ENCODE peak calls at places on chromosomes 3 and 15, in seven cellular contexts. D, Z, Y, A, X, O and G are unnamed samples.

GRCh38 chr3:74001481-74001880 is 376.7 kb upstream of the PDZRN3 start:
- DNase-seq in D (no peak), Z (no peak), Y (no peak), A (no peak), X (no peak), O (no peak), G (no peak)

GRCh38 chr3:185537369-185537970 is 14.9 kb downstream of the LIPH start:
- DNase-seq in D (peak; percentile 61), Z (peak; percentile 81), Y (peak; percentile 87), A (no peak), X (peak; percentile 69), O (peak; percentile 90), G (peak; percentile 77)

GRCh38 chr15:95799286-95800187 is 531.0 kb upstream of the NR2F2 start:
- DNase-seq in D (peak; percentile 55), Z (no peak), Y (peak; percentile 24), A (no peak), X (no peak), O (peak; percentile 87), G (peak; percentile 76)

GRCh38 chr3:185982632-185983031 is 44.8 kb upstream of the TRA2B start:
- DNase-seq in D (no peak), Z (no peak), Y (no peak), A (no peak), X (no peak), O (no peak), G (no peak)

GRCh38 chr15:100207053-100207452 is 134.7 kb downstream of the ADAMTS17 start:
- DNase-seq in D (no peak), Z (peak; percentile 21), Y (no peak), A (peak; percentile 27), X (no peak), O (no peak), G (no peak)

GRCh38 chr3:182710557-182711157 is 82.6 kb upstream of the ATP11B start:
- DNase-seq in D (no peak), Z (no peak), Y (peak; percentile 49), A (no peak), X (no peak), O (peak; percentile 23), G (peak; percentile 39)

GRCh38 chr15:93298901-93299300 is 209.9 kb upstream of the RGMA start:
- DNase-seq in D (no peak), Z (no peak), Y (no peak), A (no peak), X (no peak), O (no peak), G (no peak)

GRCh38 chr15:99719096-99719541 is 14.1 kb downstream of the LYSMD4 start:
- DNase-seq in D (peak; percentile 71), Z (no peak), Y (no peak), A (no peak), X (no peak), O (peak; percentile 90), G (peak; percentile 48)

GRCh38 chr3:159814161-159814560 is 174.5 kb upstream of the IL12A start:
- DNase-seq in D (no peak), Z (peak; percentile 61), Y (peak; percentile 50), A (no peak), X (no peak), O (no peak), G (no peak)

GRCh38 chr3:155744626-155745324 is at the start of gene PLCH1:
- DNase-seq in D (no peak), Z (no peak), Y (peak; percentile 81), A (peak; percentile 74), X (peak; percentile 74), O (peak; percentile 70), G (peak; percentile 47)

GRCh38 chr3:196697270-196697669 is 14.8 kb downstream of the CEP19 start:
- DNase-seq in D (no peak), Z (no peak), Y (no peak), A (no peak), X (no peak), O (no peak), G (no peak)

GRCh38 chr3:23084367-23084766 is 118.8 kb upstream of the UBE2E2 start:
- DNase-seq in D (no peak), Z (no peak), Y (no peak), A (no peak), X (no peak), O (no peak), G (no peak)

GRCh38 chr15:91529534-91529933 is 324.0 kb upstream of the SLCO3A1 start:
- DNase-seq in D (no peak), Z (no peak), Y (no peak), A (no peak), X (no peak), O (no peak), G (no peak)

GRCh38 chr3:48563382-48563918 is at the start of gene UCN2:
- DNase-seq in D (no peak), Z (no peak), Y (no peak), A (no peak), X (no peak), O (peak; percentile 62), G (peak; percentile 22)

GRCh38 chr15:51103330-51103729 is 8.6 kb upstream of the TNFAIP8L3 start:
- DNase-seq in D (no peak), Z (no peak), Y (no peak), A (no peak), X (no peak), O (peak; percentile 68), G (peak; percentile 95)

GRCh38 chr15:59436774-59437472 is 1.1 kb upstream of the FAM81A start:
- DNase-seq in D (no peak), Z (no peak), Y (no peak), A (no peak), X (no peak), O (no peak), G (peak; percentile 19)

GRCh38 chr3:120524171-120524923 is 71.8 kb upstream of the NDUFB4 start:
- DNase-seq in D (peak; percentile 18), Z (no peak), Y (no peak), A (no peak), X (no peak), O (peak; percentile 16), G (peak; percentile 10)

DNA sequence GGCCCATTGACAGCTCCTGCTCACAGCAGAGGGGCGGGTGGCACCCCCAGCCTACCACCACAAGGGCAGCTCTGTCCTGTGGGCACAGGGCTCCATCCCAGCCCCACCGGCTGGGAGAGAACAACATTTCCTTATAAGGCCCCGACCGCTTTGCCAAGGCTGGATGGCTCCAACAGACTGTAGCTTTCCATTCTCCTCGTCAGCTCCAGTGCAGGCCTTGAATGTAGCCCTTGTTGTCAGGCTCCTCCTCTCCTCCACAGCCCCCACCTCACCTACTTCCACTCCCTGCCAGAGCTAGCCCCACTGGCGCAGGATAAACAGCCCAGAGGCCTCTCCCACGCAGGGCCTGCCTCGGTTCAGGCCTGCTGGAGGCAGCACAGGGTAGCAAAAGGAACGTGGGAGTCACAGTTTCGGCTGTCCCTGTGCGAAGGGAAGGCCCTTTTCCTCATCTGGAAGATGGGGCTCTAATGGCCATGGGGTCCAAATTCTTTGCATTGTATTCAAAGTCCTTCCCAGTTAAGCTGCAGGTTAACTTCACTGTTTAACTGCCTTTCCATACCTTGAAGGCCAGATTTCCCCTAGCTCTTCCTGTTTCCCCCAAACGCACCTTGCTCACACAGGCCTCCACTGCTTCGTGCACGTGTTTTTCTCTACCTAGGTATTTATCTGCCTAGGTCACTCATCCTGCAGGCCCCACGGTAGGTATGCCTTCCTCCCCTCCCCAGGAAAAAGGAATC is 101.6 kb upstream of the LPP start:
- DNase-seq in D (no peak), Z (no peak), Y (peak; percentile 72), A (peak; percentile 80), X (peak; percentile 43), O (peak; percentile 48), G (peak; percentile 66)
- H3K4me3 ChIP-seq in D (no peak overlapping the region), Z (no peak overlapping the region), Y (no peak overlapping the region), A (no peak overlapping the region), X (no peak overlapping the region), O (no peak overlapping the region), G (no peak overlapping the region)

GRCh38 chr15:44298878-44299277 is 10.4 kb downstream of the GOLM2 start:
- DNase-seq in D (no peak), Z (no peak), Y (no peak), A (no peak), X (no peak), O (no peak), G (no peak)
- TF ChIP-seq CTCF in D (peak; percentile 33), Z (peak; percentile 60), Y (no peak), A (no peak), X (no peak), O (peak; percentile 50), G (peak; percentile 49)

GRCh38 chr15:77675806-77676415 is 43.2 kb upstream of the LINGO1 start:
- DNase-seq in D (no peak), Z (no peak), Y (no peak), A (no peak), X (no peak), O (no peak), G (no peak)
- H3K4me3 ChIP-seq in D (no peak overlapping the region), Z (no peak overlapping the region), Y (no peak overlapping the region), A (no peak overlapping the region), X (no peak overlapping the region), O (no peak overlapping the region), G (no peak overlapping the region)

DNA sequence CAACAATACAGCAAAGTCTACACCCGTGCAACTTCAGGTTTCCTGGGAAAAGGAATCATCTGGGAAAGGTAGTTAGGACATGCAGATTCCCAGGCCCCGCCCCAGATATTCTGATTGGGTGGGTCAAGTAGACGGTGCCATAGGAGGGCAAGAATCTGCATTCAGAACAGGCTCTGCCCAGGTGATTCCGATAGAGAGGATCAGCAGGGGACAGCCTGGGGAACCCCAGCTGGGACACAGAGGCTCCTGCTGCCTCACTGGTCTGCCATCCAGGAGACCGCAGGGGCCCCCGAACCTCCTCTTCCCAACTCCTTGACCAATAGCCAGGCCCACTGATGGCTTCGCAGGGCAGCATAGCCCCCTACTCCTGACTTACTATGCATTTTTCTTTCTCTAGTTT is 243.4 kb downstream of the VPS13C start:
- DNase-seq in D (no peak), Z (no peak), Y (no peak), A (no peak), X (no peak), O (no peak), G (no peak)
- TF ChIP-seq CTCF in D (no peak), Z (no peak), Y (no peak), A (no peak), X (no peak), O (no peak), G (no peak)